ENCODE peak calls at places on chromosomes 7 and 10, in four cellular contexts. E, K, F and I are unnamed samples. For H3K4me1, the result is how much of the 10 kb centered on the place peaks cover.

GRCh38 chr10:104580774-104581675 is 60.1 kb upstream of the SORCS3 start:
- DNase-seq in E (peak), K (peak), F (peak), I (peak)

GRCh38 chr7:28409716-28410627 is 2.3 kb upstream of the CREB5 start:
- DNase-seq in E (peak), K (no peak), F (no peak), I (peak)

GRCh38 chr10:24844742-24845141 is 107.7 kb downstream of the PRTFDC1 start:
- DNase-seq in E (no peak), K (no peak), F (no peak), I (no peak)

GRCh38 chr7:155984609-155985405 is 172.5 kb upstream of the SHH start:
- DNase-seq in E (no peak), K (no peak), F (no peak), I (no peak)

GRCh38 chr7:34451923-34452322 is 206.1 kb upstream of the NPSR1 start:
- DNase-seq in E (no peak), K (no peak), F (no peak), I (peak)

GRCh38 chr7:39613577-39613976 is 9.8 kb upstream of the RALA start:
- DNase-seq in E (peak), K (no peak), F (no peak), I (no peak)

GRCh38 chr7:29285451-29285807 is 90.9 kb downstream of the CHN2 start:
- DNase-seq in E (no peak), K (no peak), F (no peak), I (peak)

GRCh38 chr10:132861116-132861691 is 75.3 kb upstream of the NKX6-2 start:
- DNase-seq in E (no peak), K (no peak), F (no peak), I (no peak)

GRCh38 chr7:36393826-36394225 is 4.2 kb downstream of the ANLN start:
- DNase-seq in E (no peak), K (peak), F (no peak), I (no peak)

GRCh38 chr7:33649476-33650441 is 255.6 kb upstream of the BMPER start:
- DNase-seq in E (no peak), K (no peak), F (no peak), I (no peak)

GRCh38 chr10:122181901-122182799 is 88.9 kb upstream of the BTBD16 start:
- DNase-seq in E (no peak), K (no peak), F (no peak), I (no peak)

GRCh38 chr7:6417408-6417807 is 30.3 kb downstream of the DAGLB start:
- DNase-seq in E (no peak), K (no peak), F (no peak), I (no peak)

GRCh38 chr7:6419310-6419773 is 28.4 kb downstream of the DAGLB start:
- DNase-seq in E (no peak), K (no peak), F (no peak), I (no peak)

GRCh38 chr7:6422926-6423632 is 24.7 kb downstream of the DAGLB start:
- DNase-seq in E (no peak), K (no peak), F (no peak), I (no peak)

GRCh38 chr7:6422095-6422494 is 25.7 kb downstream of the DAGLB start:
- DNase-seq in E (no peak), K (no peak), F (no peak), I (no peak)

GRCh38 chr7:6420680-6421079 is 27.1 kb downstream of the DAGLB start:
- DNase-seq in E (peak), K (no peak), F (no peak), I (no peak)
- H3K4me1 ChIP-seq in E (under half), K (under half), F (under half), I (under half)

GRCh38 chr10:69179089-69179742 is 818 bp upstream of the SUPV3L1 start:
- DNase-seq in E (peak), K (peak), F (no peak), I (no peak)
- TF ChIP-seq CHD2 in E (no peak), K (no peak), F (no peak), I (no peak)

GRCh38 chr10:101216631-101217425 is 12.4 kb downstream of the LBX1 start:
- DNase-seq in E (no peak), K (no peak), F (no peak), I (no peak)
- H3K4me1 ChIP-seq in E (under half), K (under half), F (under half), I (under half)

DNA sequence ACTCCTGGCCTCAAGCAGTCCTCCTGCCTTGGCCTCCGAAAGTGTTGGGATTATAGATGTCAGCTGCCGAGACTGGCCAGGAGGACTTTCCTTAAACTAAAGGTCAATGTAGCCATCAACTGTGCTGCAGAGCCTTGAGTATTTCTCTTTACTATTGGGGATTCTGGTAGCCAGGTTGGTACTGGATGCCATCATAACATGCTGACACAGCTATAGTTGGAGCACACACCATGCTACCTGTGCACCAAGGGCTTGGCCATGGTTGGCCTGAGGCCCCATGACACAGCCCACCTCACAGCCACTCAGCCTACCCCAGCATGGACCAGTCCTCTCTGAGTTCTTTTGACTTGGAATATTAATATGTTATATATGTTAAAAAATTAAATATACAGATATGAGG is 54.4 kb downstream of the HECTD2 start:
- DNase-seq in E (no peak), K (no peak), F (no peak), I (no peak)
- TF ChIP-seq CHD2 in E (no peak), K (no peak), F (no peak), I (no peak)

GRCh38 chr7:128108641-128109423 is 77.6 kb upstream of the LRRC4 start:
- DNase-seq in E (no peak), K (no peak), F (no peak), I (no peak)
- H3K4me1 ChIP-seq in E (under half), K (under half), F (under half), I (under half)

GRCh38 chr10:22670796-22671195 is 43.6 kb downstream of the PIP4K2A start:
- DNase-seq in E (no peak), K (no peak), F (no peak), I (no peak)
- TF ChIP-seq CHD2 in E (no peak), K (no peak), F (no peak), I (no peak)